ENCODE peak calls at places on chromosomes 6 and 20, in four cellular contexts. V is A549, Z is uterus, A is upper lobe of left lung. E is an unnamed sample. For H3K9me3, the result is how much of the 10 kb centered on the place peaks cover.

GRCh38 chr6:79895382-79896100 is 51.8 kb downstream of the ELOVL4 start:
- DNase-seq in V (no peak), A (no peak), Z (no peak), E (no peak)

GRCh38 chr6:121896363-121896762 is 460.9 kb downstream of the GJA1 start:
- DNase-seq in Z (no peak), V (no peak), A (no peak), E (no peak)

GRCh38 chr6:140779341-140779740 is 1353.4 kb upstream of the GJE1 start:
- DNase-seq in A (no peak), V (no peak), Z (no peak), E (no peak)

GRCh38 chr6:143514996-143515760 is 3.7 kb upstream of the FUCA2 start:
- DNase-seq in Z (no peak), A (peak), V (no peak), E (no peak)

GRCh38 chr6:44925100-44925739 is 402.9 kb upstream of the RUNX2 start:
- DNase-seq in V (peak), Z (no peak), A (no peak), E (no peak)

GRCh38 chr6:7150381-7151064 is 42.8 kb downstream of the RREB1 start:
- DNase-seq in V (no peak), A (no peak), Z (no peak), E (peak)

GRCh38 chr6:56424542-56425083 is 177.2 kb upstream of the COL21A1 start:
- DNase-seq in A (no peak), Z (no peak), V (no peak), E (no peak)

GRCh38 chr6:118869894-118870665 is 23.9 kb upstream of the ASF1A start:
- DNase-seq in A (no peak), Z (no peak), V (no peak), E (no peak)

GRCh38 chr6:355373-355772 is 36.2 kb upstream of the IRF4 start:
- DNase-seq in V (no peak), Z (no peak), A (no peak), E (no peak)

GRCh38 chr6:65182681-65183080 is 524.3 kb downstream of the EYS start:
- DNase-seq in V (no peak), Z (no peak), A (no peak), E (no peak)

GRCh38 chr6:39933669-39934059 is 598 bp downstream of the MOCS1 start:
- DNase-seq in A (no peak), Z (no peak), V (no peak), E (no peak)

GRCh38 chr20:17427646-17428045 is 103.5 kb downstream of the BFSP1 start:
- DNase-seq in A (no peak), V (no peak), Z (no peak), E (no peak)

DNA sequence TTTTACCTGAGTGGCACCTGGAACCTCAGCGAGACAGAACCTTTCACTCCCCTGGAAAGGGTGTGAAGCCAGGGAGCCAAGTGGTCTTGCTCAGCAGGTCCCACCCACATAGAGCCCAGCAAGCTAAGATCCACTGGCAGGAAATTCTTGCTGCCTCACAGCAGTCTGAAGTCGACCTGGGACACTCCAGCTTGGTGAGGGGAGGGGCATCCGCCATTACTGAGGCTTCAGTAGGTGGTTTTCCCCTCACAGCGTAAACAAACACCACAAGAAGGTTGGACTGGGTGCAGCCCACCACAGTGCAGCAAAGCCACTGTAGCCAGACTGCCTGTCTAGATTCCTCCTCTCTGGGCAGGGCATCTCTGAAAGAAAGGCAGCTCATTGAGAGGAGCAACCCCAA is 134.7 kb upstream of the RSPO3 start:
- DNase-seq in Z (no peak), V (no peak), A (no peak), E (no peak)
- H3K9me3 ChIP-seq in Z (under half), V (under half), A (under half), E (under half)

DNA sequence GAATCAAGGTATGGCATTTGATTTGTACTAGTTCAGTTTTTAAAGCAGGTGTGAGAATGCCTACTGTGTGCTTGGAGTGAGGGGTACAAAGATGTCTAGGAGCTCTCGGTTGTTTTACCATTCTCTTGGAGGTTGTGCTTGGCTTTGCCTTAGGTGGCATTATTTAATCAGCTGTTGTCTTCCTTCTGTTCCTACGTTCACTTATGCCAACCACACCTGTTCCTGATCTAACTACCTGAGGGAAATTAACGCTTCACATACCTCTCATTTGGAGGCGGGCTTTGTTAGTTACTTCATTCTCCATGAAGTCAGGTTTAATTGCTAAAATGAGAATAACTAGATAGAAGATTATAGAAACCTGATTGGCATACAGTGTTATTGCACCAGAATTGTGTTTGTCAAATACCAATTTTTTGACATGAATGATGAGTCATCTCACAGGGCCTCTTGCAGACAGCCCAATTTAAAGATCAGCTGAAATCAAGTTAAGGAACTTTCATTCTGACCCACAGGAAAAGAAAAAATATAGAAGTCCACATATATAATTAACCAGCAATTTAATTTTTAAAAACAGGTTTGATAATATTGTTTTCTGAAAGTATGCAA is 24.8 kb upstream of the PBOV1 start:
- DNase-seq in Z (no peak), A (no peak), V (no peak), E (no peak)
- TF ChIP-seq POLR2A in Z (no peak), A (no peak), V (no peak), E (no peak)

DNA sequence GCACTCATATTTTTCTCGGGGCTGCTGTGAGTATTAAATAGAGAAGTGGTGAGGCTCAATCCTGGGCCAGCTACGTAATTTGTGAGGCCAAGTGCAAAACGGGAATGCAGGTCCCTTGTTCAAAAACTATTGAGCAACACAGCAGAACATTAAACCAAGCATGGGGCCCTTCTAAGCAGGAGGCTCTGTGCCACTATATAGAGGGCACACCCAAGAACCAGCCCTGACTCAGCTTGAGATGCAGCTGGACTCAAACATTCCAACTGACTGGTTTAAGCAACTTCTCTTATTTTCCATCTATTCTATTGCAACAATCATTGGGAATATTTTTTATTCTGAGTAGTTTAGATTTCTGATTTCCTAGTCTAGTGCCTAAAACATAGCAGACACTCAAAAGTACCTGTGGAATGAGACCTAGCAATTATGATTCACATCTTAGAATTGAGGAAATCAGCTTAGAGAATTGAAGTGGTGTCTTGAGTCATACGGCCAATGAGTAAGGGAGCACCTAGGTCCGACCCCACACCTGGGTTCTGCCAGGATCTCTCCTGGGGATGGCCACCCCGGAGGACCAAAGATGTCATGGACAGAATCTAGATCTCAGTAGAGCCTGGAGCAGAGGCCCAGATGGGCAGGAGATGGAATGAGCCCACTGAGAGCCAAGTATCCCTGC is 1.3 kb downstream of the SIRPB2 start:
- DNase-seq in V (no peak), A (peak), Z (no peak), E (no peak)
- H3K27ac ChIP-seq in V (no peak), A (peak), Z (no peak), E (peak)

GRCh38 chr6:164578616-164579015 is 730.8 kb downstream of the C6orf118 start:
- DNase-seq in V (no peak), A (no peak), Z (no peak), E (no peak)
- H3K9me3 ChIP-seq in V (under half), A (under half), Z (under half), E (under half)

DNA sequence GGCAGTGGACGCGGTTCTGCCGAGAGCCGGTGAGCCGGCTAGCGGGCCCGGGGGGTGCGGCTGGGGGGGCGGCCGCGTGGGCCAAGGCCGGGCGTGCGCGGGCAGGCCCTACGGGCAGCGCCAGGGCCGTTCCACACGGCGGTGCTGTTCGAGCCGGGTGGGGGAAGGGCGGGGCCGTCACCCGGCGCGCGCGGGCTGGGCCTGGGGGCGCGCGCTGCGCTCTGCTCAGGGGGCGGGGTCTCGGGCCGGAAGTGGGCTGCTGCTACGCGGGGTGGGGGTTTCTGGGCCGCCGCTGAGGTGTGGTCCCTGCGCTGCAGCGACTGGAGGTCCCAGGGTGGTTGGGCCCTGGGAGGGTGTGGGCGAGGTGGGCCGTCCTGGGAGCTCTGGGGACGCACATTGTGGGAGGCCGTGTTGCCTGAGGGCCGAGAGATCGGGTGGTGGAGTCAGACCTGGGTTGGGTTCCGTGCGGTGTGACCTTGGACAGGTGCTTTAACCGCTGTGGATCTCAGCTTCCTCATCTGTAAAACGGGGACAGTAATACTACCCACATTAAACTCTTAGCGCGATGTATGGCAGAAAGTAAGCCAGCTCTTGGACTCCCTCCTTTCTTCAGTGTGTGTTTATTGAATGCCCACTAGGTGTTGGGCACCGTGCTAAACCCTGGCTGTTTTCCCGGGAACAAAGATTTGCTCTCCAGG is 395 bp downstream of the MAPRE1 start:
- DNase-seq in V (peak), A (peak), Z (peak), E (no peak)
- TF ChIP-seq POLR2A in V (peak), A (no peak), Z (peak), E (no peak)

DNA sequence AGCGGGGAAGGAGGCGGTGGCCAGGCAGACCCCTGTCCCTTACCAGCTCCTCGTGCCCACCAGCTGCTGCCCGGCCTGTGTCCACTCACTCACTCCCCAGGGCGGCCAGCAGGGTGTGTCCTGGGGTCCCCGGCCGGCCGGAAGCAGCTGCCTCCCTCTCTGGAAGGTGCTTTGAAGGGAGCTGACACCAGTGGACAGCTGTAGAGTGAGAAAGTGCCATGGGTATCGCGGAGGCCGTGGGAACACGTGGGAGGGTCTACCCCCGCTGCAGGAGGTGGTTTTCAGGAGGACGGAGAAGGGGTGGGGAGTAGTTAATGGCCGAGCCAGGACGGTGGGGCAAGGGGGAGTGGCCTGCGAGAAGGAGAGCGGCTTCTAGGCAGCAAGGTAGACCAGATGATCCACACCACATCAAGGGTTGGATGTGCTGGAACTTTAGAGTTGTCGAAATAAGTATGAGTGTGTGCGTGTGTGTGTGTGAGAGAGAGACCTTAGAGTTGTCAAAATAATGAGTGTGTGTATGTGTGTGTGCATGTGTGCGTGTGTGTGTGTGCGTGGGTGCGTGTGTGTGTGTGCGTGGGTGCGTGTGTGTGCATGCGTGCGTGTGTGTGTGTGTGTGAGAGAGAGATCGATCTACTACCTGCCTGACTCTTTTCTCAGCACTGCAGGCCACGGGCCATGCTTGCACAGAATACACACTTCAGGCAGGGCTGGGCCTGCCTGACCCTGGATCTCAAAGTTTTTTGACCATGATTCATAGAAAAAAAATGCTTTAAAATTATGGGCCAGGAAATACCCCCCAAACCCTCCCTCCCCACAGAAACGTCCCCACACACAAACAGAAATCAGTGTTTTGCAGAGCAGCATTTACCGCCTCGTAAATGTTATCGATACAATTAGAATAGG is 43.9 kb downstream of the CDH4 start:
- DNase-seq in A (no peak), Z (no peak), V (no peak), E (no peak)
- H3K27ac ChIP-seq in A (no peak), Z (no peak), V (no peak), E (no peak)

DNA sequence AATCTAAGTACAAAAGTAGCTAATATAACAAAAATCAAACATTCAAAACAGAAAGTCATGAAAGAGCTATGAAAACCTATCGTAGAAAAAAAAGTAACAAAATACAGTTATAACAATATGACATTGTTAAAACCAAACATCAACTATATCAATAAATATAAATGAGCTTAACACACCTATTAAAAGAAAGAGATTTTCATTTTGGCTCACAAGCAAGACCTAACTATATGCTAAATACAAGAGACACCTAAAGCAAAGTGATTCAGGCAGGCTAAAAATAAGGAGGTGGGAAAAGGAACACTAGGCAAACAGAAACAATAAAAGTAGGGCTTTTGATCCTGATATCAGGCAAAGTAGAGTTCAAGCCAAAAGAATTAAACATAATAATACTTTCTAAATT is 13.5 kb downstream of the ZNF322 start:
- DNase-seq in V (no peak), A (no peak), Z (no peak), E (no peak)
- H3K9me3 ChIP-seq in V (half or more), A (under half), Z (under half), E (under half)

DNA sequence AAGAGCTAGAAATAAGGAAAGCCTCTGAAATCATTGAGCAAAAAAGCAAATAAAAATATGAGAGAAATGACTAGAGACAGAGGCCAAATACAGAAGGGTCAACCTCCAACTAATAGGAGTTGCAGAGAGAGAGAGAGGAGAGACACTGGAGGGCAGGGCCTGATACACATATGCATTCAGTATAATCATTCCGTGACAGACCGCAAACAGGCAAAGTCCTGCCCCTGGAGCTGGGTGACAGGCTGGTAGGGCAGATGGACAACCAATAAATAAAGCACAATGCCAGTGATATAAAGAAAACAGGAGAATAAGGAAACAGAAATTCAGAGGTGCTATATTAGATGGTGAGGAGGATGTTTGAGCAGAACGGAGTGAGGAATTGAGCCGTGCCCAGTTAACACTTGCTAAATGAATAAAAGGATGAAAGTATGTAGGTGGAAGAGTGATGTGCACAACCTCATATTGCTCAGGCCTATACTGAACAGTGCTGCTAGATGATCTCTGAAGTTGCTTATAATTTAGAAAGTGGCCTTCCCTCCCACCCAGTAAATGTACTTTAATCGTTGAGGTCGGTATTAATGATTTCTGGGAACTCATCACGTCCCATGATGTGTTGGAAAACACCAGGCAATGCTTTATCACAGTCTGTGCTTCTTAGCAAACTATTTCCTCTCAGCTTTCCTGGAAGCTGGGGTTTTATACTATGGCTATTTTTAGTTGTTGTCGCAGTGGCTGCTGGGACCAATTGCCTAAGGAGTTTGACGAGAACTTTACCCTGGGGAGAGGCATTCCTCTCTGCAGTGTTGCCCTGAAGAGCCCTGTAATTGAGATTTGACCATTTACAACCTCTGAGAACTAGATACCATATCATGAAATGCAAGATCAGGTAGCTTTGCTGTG is 37.6 kb upstream of the CLIC5 start:
- DNase-seq in A (peak), V (no peak), Z (peak), E (no peak)
- TF ChIP-seq POLR2A in A (no peak), V (no peak), Z (no peak), E (no peak)

GRCh38 chr6:163250122-163250521 is 164.4 kb upstream of the QKI start:
- DNase-seq in Z (no peak), V (no peak), A (no peak), E (no peak)
- H3K27ac ChIP-seq in Z (no peak), V (no peak), A (no peak), E (no peak)

GRCh38 chr6:67884442-67884841 is 750.6 kb upstream of the ADGRB3 start:
- DNase-seq in Z (no peak), V (no peak), A (no peak), E (no peak)
- H3K9me3 ChIP-seq in Z (under half), V (under half), A (under half), E (under half)